ENCODE peak calls at places on chromosomes 11 and 22, in four cellular contexts. T, E, D and R are unnamed samples. For H3K36me3, the result is how much of the 10 kb centered on the place peaks cover.

GRCh38 chr11:2844116-2844515 is 41.5 kb downstream of the CDKN1C start:
- DNase-seq in D (no peak), E (no peak), T (no peak), R (no peak)

GRCh38 chr22:46813816-46814597 is 51.6 kb downstream of the TBC1D22A start:
- DNase-seq in T (peak), D (no peak), E (no peak), R (no peak)

GRCh38 chr11:26225643-26226042 is 106.3 kb upstream of the ANO3 start:
- DNase-seq in T (no peak), E (no peak), D (no peak), R (no peak)

GRCh38 chr22:25602924-25603323 is 38.4 kb downstream of the GRK3 start:
- DNase-seq in T (no peak), E (no peak), D (no peak), R (no peak)

GRCh38 chr11:35214792-35215193 is 75.8 kb downstream of the CD44 start:
- DNase-seq in E (no peak), T (peak), D (no peak), R (no peak)

GRCh38 chr11:62710001-62710345 is 2.5 kb downstream of the GNG3 start:
- DNase-seq in D (no peak), E (no peak), T (no peak), R (peak)

GRCh38 chr11:10489444-10489785 is 34.4 kb downstream of the AMPD3 start:
- DNase-seq in T (no peak), D (no peak), E (no peak), R (no peak)

GRCh38 chr11:107679255-107680024 is 32.4 kb downstream of the SLN start:
- DNase-seq in T (no peak), D (no peak), E (no peak), R (no peak)

GRCh38 chr22:33513388-33514336 is 406.6 kb downstream of the LARGE1 start:
- DNase-seq in T (peak), E (no peak), D (no peak), R (peak)

GRCh38 chr11:46181387-46181786 is 60.1 kb upstream of the PHF21A start:
- DNase-seq in T (no peak), E (no peak), D (no peak), R (no peak)

GRCh38 chr11:40797981-40798380 is 661.5 kb downstream of the LRRC4C start:
- DNase-seq in E (no peak), T (no peak), D (no peak), R (no peak)

GRCh38 chr22:39900306-39901227 is at the start of gene GRAP2:
- DNase-seq in E (no peak), D (no peak), T (no peak), R (no peak)

GRCh38 chr11:122215244-122215992 is 99.4 kb upstream of the BLID start:
- DNase-seq in T (peak), E (peak), D (peak), R (peak)

GRCh38 chr11:95337175-95337957 is 106.4 kb upstream of the SESN3 start:
- DNase-seq in D (no peak), E (peak), T (peak), R (peak)

GRCh38 chr11:2694995-2695939 is 4.5 kb downstream of the KCNQ1OT1 start:
- DNase-seq in T (no peak), E (no peak), D (no peak), R (no peak)

GRCh38 chr11:93570759-93571413 is 27.7 kb upstream of the SMCO4 start:
- DNase-seq in D (no peak), E (no peak), T (peak), R (peak)

GRCh38 chr22:46965552-46966494 is 203.4 kb downstream of the TBC1D22A start:
- DNase-seq in D (no peak), E (no peak), T (peak), R (no peak)

GRCh38 chr11:80086496-80087055 is 645.7 kb upstream of the TENM4 start:
- DNase-seq in D (no peak), T (no peak), E (no peak), R (no peak)

GRCh38 chr11:1877211-1878133 is 14.2 kb downstream of the PRR33 start:
- DNase-seq in T (no peak), E (peak), D (no peak), R (peak)

GRCh38 chr22:29811377-29811776 is 26.7 kb downstream of the ASCC2 start:
- DNase-seq in T (no peak), E (no peak), D (no peak), R (no peak)

GRCh38 chr11:118529584-118530175 is 1.3 kb upstream of the TMEM25 start:
- DNase-seq in D (no peak), E (no peak), T (no peak), R (no peak)

GRCh38 chr11:69642549-69642912 is 1.6 kb downstream of the CCND1 start:
- DNase-seq in T (no peak), D (no peak), E (peak), R (peak)

GRCh38 chr22:26894766-26895485 is 237.5 kb downstream of the MIAT start:
- DNase-seq in T (peak), E (no peak), D (no peak), R (peak)

GRCh38 chr11:134071766-134072403 is 3.0 kb downstream of the JAM3 start:
- DNase-seq in T (peak), E (no peak), D (no peak), R (no peak)

GRCh38 chr11:58059011-58059358 is 28.2 kb downstream of the OR6Q1 start:
- DNase-seq in T (peak), D (no peak), E (no peak), R (peak)

GRCh38 chr22:38172489-38173155 is 9.0 kb downstream of the PLA2G6 start:
- DNase-seq in D (no peak), E (peak), T (peak), R (no peak)

GRCh38 chr11:123560001-123560400 is 94.4 kb downstream of the SCN3B start:
- DNase-seq in T (peak), E (peak), D (no peak), R (peak)

GRCh38 chr11:77064648-77065217 is 2.0 kb upstream of the CAPN5 start:
- DNase-seq in T (no peak), E (no peak), D (no peak), R (no peak)

GRCh38 chr11:75105462-75105925 is 8.8 kb upstream of the OR2AT4 start:
- DNase-seq in T (no peak), E (no peak), D (no peak), R (peak)

DNA sequence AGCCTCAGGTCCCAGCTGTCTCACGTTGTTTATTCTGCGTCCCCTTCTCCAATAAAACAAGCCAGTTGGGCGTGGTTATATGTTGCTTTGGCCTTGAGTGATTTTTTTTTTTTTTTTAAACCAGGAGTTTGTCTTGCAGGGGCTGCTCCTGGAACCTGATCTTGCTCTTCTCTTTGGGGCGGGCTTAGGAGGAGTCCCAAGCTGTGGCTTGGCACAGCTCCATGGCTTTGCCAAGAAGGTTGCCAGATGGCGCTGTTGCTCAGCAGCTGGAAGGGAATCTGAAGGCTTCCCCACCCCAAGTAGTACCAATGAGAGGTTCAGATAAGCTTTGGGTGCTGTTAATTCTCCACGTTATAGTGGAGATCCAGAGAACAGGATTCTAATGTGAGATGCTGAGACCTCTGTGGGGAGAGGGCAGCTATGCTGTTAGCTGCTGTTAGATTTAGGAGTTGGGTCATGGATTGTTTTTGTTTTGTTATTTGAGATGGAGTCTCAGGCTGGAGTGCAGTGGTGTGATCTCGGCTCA is 2.0 kb upstream of the FERMT3 start:
- DNase-seq in D (no peak), T (peak), E (peak), R (peak)
- H3K36me3 ChIP-seq in D (under half), T (half or more), E (half or more), R (under half)

GRCh38 chr11:65862191-65862735 is 2.0 kb downstream of the MUS81 start:
- DNase-seq in E (no peak), T (no peak), D (no peak), R (no peak)
- H3K36me3 ChIP-seq in E (half or more), T (half or more), D (half or more), R (under half)

GRCh38 chr11:11944444-11944843 is 64.0 kb downstream of the DKK3 start:
- DNase-seq in D (no peak), T (no peak), E (no peak), R (no peak)
- H3K36me3 ChIP-seq in D (under half), T (under half), E (half or more), R (under half)

DNA sequence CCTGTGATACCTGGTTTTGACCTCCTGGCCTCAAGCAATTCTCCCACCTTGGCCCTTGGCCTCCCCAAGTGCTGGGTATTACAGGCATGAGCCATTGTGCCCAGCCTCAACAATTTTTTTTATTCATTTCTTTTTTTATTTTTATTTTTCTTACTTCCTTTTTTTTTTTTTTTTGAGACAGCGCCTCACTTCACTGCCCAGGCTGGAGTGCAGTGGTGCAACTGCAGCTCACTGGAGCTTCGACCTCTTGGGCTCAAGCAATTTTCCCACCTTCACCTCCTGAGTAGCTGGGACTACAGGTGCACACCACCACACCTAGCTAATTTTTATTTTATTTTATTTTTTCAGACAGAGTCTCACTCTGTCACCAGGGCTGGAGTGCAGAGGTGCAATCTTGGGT is 25.5 kb upstream of the CECR2 start:
- DNase-seq in T (no peak), E (no peak), D (no peak), R (no peak)
- H3K36me3 ChIP-seq in T (under half), E (under half), D (under half), R (under half)

GRCh38 chr11:110463153-110463552 is 33.4 kb downstream of the FDX1 start:
- DNase-seq in T (peak), E (peak), D (no peak), R (peak)
- H3K36me3 ChIP-seq in T (under half), E (under half), D (under half), R (under half)

GRCh38 chr11:73729594-73730206 is 31.2 kb downstream of the RAB6A start:
- DNase-seq in E (no peak), D (no peak), T (no peak), R (peak)
- H3K36me3 ChIP-seq in E (under half), D (under half), T (under half), R (under half)

GRCh38 chr22:31290494-31291402 is 1.5 kb downstream of the PIK3IP1 start:
- DNase-seq in T (peak), D (peak), E (peak), R (peak)

GRCh38 chr22:31286360-31287255 is 5.7 kb downstream of the PIK3IP1 start:
- DNase-seq in T (no peak), E (no peak), D (no peak), R (no peak)

GRCh38 chr22:31288496-31289235 is 3.6 kb downstream of the PIK3IP1 start:
- DNase-seq in D (no peak), T (no peak), E (no peak), R (no peak)

GRCh38 chr22:31289335-31289734 is 3.0 kb downstream of the PIK3IP1 start:
- DNase-seq in E (no peak), D (no peak), T (no peak), R (no peak)

DNA sequence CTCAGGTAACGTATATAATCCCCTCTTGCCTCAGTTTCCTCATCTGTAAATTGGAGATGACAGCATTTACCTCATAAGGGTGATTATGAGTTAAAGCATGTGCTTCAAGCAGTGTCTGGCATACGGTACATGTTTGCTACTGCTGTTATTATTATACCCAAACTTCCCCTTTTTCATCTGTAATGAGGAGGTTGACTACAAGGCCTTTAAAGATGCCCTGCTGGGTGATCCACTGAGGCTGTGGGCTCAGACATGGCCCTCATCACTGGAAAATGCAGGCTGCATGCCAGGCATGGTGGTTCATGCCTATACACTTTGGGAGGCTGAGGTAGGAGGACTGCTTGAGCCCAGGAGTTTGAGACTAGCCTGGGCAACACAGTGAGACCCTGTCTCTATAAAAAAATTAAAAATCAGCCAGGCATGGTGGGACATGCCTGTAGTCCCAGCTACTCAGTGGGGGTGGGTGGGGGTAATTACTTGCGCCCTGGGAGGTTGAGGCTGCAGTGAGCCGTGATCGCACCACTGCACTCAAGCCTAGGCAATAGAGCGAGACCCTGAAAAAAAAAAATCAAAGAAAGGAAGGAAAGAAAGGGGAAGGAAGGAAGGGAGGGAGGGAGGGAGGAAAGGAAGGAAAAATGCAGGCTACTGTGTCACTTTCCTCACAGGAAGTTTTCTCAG is 4.3 kb downstream of the PIK3IP1 start:
- DNase-seq in D (no peak), E (no peak), T (no peak), R (no peak)
- H3K36me3 ChIP-seq in D (under half), E (half or more), T (under half), R (under half)